ENCODE peak calls at places on chromosomes 1 and 21, in six cellular contexts. R, C, E, M, Q and L are unnamed samples.
A peak's percentile ranks its signal among the peaks of the same experiment; 100 is the strongest.

GRCh38 chr1:16302709-16303627 is 49.3 kb downstream of the FBXO42 start:
- DNase-seq in R (no peak), C (no peak), E (peak; percentile 10), M (no peak), Q (peak; percentile 57), L (no peak)

GRCh38 chr1:5659606-5660005 is 332.6 kb downstream of the NPHP4 start:
- DNase-seq in R (no peak), C (no peak), E (no peak), M (no peak), Q (no peak), L (no peak)

GRCh38 chr1:153465728-153466625 is 5.5 kb upstream of the S100A7 start:
- DNase-seq in R (peak; percentile 23), C (peak; percentile 11), E (peak; percentile 8), M (peak; percentile 43), Q (peak; percentile 77), L (peak; percentile 81)

GRCh38 chr1:200660719-200661118 is 9.0 kb downstream of the DDX59 start:
- DNase-seq in R (no peak), C (no peak), E (no peak), M (no peak), Q (no peak), L (no peak)

GRCh38 chr21:32565856-32566465 is 19.4 kb downstream of the TCP10L start:
- DNase-seq in R (no peak), C (no peak), E (peak; percentile 48), M (no peak), Q (no peak), L (no peak)

GRCh38 chr1:106613861-106614260 is 442.6 kb upstream of the PRMT6 start:
- DNase-seq in R (no peak), C (no peak), E (no peak), M (no peak), Q (no peak), L (no peak)

GRCh38 chr21:25506887-25507286 is 100.4 kb downstream of the MRPL39 start:
- DNase-seq in R (no peak), C (no peak), E (peak; percentile 91), M (no peak), Q (no peak), L (no peak)

GRCh38 chr1:231724876-231725647 is 98.5 kb downstream of the DISC1 start:
- DNase-seq in R (peak; percentile 8), C (peak; percentile 89), E (peak; percentile 36), M (peak; percentile 51), Q (peak; percentile 62), L (peak; percentile 77)

GRCh38 chr1:209516771-209517471 is 66.6 kb upstream of the CAMK1G start:
- DNase-seq in R (peak; percentile 54), C (no peak), E (no peak), M (no peak), Q (no peak), L (no peak)

GRCh38 chr1:18299441-18300338 is 181.0 kb upstream of the KLHDC7A start:
- DNase-seq in R (peak; percentile 21), C (no peak), E (no peak), M (no peak), Q (peak; percentile 24), L (peak; percentile 74)

GRCh38 chr1:111739984-111740765 is 980 bp upstream of the INKA2 start:
- DNase-seq in R (peak; percentile 85), C (peak; percentile 87), E (peak; percentile 52), M (no peak), Q (peak; percentile 55), L (peak; percentile 94)

GRCh38 chr21:14591882-14592281 is 45.8 kb upstream of the SAMSN1 start:
- DNase-seq in R (no peak), C (peak; percentile 76), E (no peak), M (no peak), Q (peak; percentile 45), L (no peak)

GRCh38 chr1:93093332-93094006 is 14.4 kb downstream of the MTF2 start:
- DNase-seq in R (no peak), C (peak; percentile 17), E (peak; percentile 15), M (no peak), Q (peak; percentile 32), L (no peak)

GRCh38 chr1:68198752-68199151 is 33.6 kb downstream of the WLS start:
- DNase-seq in R (no peak), C (no peak), E (peak; percentile 63), M (no peak), Q (no peak), L (no peak)

GRCh38 chr1:206748348-206749034 is 22.1 kb upstream of the IL19 start:
- DNase-seq in R (no peak), C (no peak), E (no peak), M (no peak), Q (no peak), L (no peak)

GRCh38 chr1:156154317-156154749 is 948 bp downstream of the SEMA4A start:
- DNase-seq in R (no peak), C (peak; percentile 50), E (no peak), M (no peak), Q (no peak), L (no peak)

GRCh38 chr21:42356036-42356435 is 5.2 kb upstream of the TFF2 start:
- DNase-seq in R (no peak), C (no peak), E (no peak), M (no peak), Q (no peak), L (no peak)

GRCh38 chr21:42321845-42322244 is 6.6 kb upstream of the TFF3 start:
- DNase-seq in R (no peak), C (no peak), E (no peak), M (no peak), Q (no peak), L (no peak)

GRCh38 chr1:211127166-211127565 is 6.8 kb downstream of the KCNH1 start:
- DNase-seq in R (no peak), C (no peak), E (no peak), M (no peak), Q (no peak), L (no peak)

GRCh38 chr1:167629681-167630567 is at the start of gene RCSD1:
- DNase-seq in R (no peak), C (peak; percentile 23), E (no peak), M (no peak), Q (no peak), L (no peak)

DNA sequence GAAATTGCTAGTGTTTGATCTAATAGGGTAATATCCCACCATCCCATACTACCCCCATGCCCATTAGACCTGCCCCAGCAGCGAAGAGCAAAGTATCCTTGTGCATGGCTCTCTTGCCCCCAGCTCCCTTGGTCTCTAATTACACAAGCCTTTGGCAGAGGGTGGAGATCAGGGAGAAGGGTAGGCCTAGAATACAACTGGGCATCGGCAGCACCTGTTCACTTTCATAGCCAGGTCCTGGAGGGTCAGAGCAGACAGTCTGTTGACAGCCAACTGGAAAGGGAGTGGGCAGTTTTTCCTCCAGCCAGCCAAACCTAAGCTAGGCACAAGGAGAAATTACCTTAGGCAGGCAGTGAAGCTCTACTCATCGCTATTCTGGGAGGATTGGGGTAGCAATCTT is 2.7 kb upstream of the PIGC start:
- DNase-seq in R (no peak), C (no peak), E (no peak), M (no peak), Q (no peak), L (no peak)
- H3K23ac ChIP-seq in R (no peak overlapping the region), C (no peak overlapping the region), E (no peak overlapping the region), M (no peak overlapping the region), Q (no peak overlapping the region), L (no peak overlapping the region)

GRCh38 chr1:37439672-37439995 is 34.7 kb upstream of the ZC3H12A start:
- DNase-seq in R (no peak), C (no peak), E (no peak), M (no peak), Q (no peak), L (no peak)

GRCh38 chr1:37437058-37437457 is 37.3 kb upstream of the ZC3H12A start:
- DNase-seq in R (no peak), C (no peak), E (no peak), M (no peak), Q (no peak), L (no peak)

GRCh38 chr1:37441490-37441889 is 32.9 kb upstream of the ZC3H12A start:
- DNase-seq in R (no peak), C (no peak), E (no peak), M (no peak), Q (no peak), L (no peak)

GRCh38 chr1:37438971-37439671 is 35.3 kb upstream of the ZC3H12A start:
- DNase-seq in R (no peak), C (no peak), E (no peak), M (no peak), Q (no peak), L (peak; percentile 41)

DNA sequence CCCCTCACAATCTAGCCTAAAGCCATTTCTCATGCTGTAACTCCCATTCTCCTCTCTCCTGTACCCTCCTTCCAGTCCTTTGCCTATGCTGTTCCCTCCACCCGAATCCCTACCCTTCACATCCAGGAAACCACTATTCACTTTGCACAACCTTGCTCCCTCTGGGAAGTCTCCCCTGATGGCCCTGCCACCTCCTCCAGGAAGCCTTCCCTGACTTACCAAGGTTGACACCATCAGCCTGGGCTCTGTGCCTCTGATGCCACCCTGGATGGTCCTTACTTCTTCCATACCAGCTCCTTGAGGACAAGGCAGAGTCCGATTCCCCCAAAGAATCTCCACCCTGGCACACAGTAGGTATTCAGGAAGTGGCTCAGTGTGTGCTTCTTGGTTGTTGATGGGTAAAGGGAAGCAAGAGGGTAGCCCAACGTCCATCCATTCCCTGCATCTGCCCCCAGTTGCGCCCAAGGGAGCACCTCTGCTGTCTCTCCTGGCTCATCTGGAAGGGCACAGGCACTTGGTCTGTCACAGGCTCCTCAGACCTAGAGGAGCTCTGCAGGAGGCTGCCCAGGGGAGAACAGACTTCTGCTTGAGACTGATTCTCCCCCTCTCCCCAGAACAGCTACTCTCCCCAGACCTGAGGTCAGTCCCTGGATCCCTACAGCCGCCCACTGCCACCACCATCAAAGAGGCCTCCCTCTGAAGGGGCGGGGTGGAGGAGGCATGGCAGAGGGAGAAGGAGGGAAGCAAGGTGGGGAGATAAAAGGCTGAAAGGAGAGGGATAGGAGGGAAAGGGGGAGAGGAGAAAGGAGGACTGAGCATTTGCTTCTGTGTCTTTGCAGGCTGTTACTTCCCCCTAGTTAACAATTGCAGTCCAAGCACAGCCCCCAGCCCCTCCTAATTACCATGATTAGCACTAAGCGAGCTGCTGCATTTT is 36.1 kb upstream of the ZC3H12A start:
- DNase-seq in R (no peak), C (no peak), E (no peak), M (no peak), Q (no peak), L (no peak)
- H3K14ac ChIP-seq in R (no peak overlapping the region), C (no peak overlapping the region), E (no peak overlapping the region), M (no peak overlapping the region), Q (no peak overlapping the region), L (no peak overlapping the region)

DNA sequence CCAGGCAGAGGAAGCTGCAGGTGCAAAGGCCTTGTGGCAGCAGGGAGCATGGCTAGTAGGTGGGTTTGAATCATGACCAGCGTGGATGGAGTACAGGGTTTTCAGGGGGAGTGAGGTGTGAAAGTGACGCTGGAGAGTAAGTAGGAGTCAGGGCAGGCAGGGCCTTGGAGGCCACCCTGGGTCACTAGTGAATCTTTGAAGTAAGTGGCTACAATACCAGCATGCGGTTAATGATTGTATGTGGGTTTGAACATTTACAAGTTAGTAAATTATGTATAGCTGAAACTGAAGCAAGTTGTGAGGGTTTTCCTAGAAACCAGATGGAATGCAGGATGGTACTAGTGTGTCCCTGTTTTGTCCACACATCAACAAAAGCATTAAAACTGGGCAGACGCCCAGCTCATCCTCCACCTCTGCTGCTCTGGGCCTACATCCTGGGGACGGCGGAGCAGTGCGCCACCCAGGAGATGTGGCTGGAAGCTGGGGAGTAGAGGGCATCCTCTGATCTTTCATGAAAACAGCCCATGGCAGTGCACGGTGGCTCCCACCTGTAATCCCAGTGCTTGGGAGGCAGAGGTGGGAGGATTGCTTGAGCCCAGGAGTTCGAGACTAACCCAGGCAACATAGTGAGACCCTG is 41.2 kb upstream of the B3GALNT2 start:
- DNase-seq in R (no peak), C (no peak), E (no peak), M (no peak), Q (peak; percentile 68), L (no peak)
- H3K23ac ChIP-seq in R (no peak overlapping the region), C (no peak overlapping the region), E (no peak overlapping the region), M (no peak overlapping the region), Q (no peak overlapping the region), L (no peak overlapping the region)

GRCh38 chr1:85303440-85304162 is 27.2 kb upstream of the BCL10 start:
- DNase-seq in R (no peak), C (no peak), E (no peak), M (no peak), Q (no peak), L (no peak)
- H3K14ac ChIP-seq in R (no peak overlapping the region), C (no peak overlapping the region), E (no peak overlapping the region), M (no peak overlapping the region), Q (no peak overlapping the region), L (no peak overlapping the region)